ENCODE peak calls at places on chromosomes 7 and 10, in five cellular contexts. L, E, J, Z and D are unnamed samples.

GRCh38 chr7:50379082-50379481 is 71.1 kb downstream of the FIGNL1 start:
- DNase-seq in L (no peak), E (peak; percentile 46), J (peak; percentile 36), Z (no peak), D (no peak)

GRCh38 chr10:69577268-69578232 is 4.3 kb upstream of the NEUROG3 start:
- DNase-seq in E (no peak), L (no peak), J (no peak), Z (no peak), D (peak; percentile 51)

GRCh38 chr7:36236073-36236472 is 83.0 kb downstream of the EEPD1 start:
- DNase-seq in L (no peak), E (no peak), Z (no peak), J (no peak), D (no peak)

GRCh38 chr10:2051108-2051507 is 313.8 kb upstream of the ADARB2 start:
- DNase-seq in L (no peak), J (no peak), E (no peak), Z (no peak), D (no peak)

GRCh38 chr10:66778351-66778750 is 147.5 kb upstream of the LRRTM3 start:
- DNase-seq in L (no peak), J (no peak), Z (no peak), E (no peak), D (no peak)

GRCh38 chr10:3452683-3453388 is 280.3 kb upstream of the PITRM1 start:
- DNase-seq in Z (no peak), E (peak; percentile 38), J (no peak), L (peak; percentile 9), D (peak; percentile 38)

GRCh38 chr10:34906021-34906965 is 91.2 kb upstream of the PARD3 start:
- DNase-seq in J (no peak), Z (peak; percentile 76), L (no peak), E (no peak), D (no peak)

GRCh38 chr10:125037145-125037544 is 95.2 kb downstream of the ZRANB1 start:
- DNase-seq in E (peak; percentile 48), L (peak; percentile 61), Z (peak; percentile 88), J (no peak), D (peak; percentile 81)

GRCh38 chr10:72333111-72334012 is 21.4 kb downstream of the DNAJB12 start:
- DNase-seq in J (no peak), E (no peak), Z (no peak), L (no peak), D (no peak)

GRCh38 chr7:26694156-26694555 is 170.2 kb downstream of the SKAP2 start:
- DNase-seq in J (no peak), E (no peak), L (no peak), Z (no peak), D (no peak)

GRCh38 chr7:134470864-134471263 is 12.0 kb upstream of the AKR1B1 start:
- DNase-seq in Z (no peak), L (no peak), E (peak; percentile 79), J (peak; percentile 55), D (peak; percentile 74)

GRCh38 chr7:157954901-157955300 is 618.1 kb downstream of the DNAJB6 start:
- DNase-seq in Z (no peak), L (no peak), E (no peak), J (no peak), D (no peak)

GRCh38 chr10:59805043-59805442 is 51.8 kb upstream of the MRLN start:
- DNase-seq in Z (no peak), J (peak; percentile 48), L (peak; percentile 79), E (peak; percentile 71), D (peak; percentile 11)

GRCh38 chr10:94890264-94891022 is 48.0 kb upstream of the CYP2C9 start:
- DNase-seq in J (no peak), L (no peak), Z (no peak), E (no peak), D (no peak)

GRCh38 chr10:72425133-72425532 is 70.4 kb upstream of the DNAJB12 start:
- DNase-seq in L (no peak), Z (no peak), J (no peak), E (no peak), D (no peak)

GRCh38 chr7:137898839-137899681 is 52.3 kb upstream of the DGKI start:
- DNase-seq in J (peak; percentile 86), E (peak; percentile 75), L (peak; percentile 85), Z (peak; percentile 88), D (peak; percentile 71)

GRCh38 chr10:72320676-72321247 is 34.0 kb downstream of the DNAJB12 start:
- DNase-seq in E (peak; percentile 88), J (peak; percentile 82), L (peak; percentile 70), Z (peak; percentile 92), D (peak; percentile 95)